ENCODE peak calls at places on chromosomes 13 and 19, in seven cellular contexts. M is colonic mucosa, Z is left ventricle myocardium inferior, H is spleen, X is tibial artery, U is IMR-90, N is thoracic aorta. G is an unnamed sample. For H3K4me1 and H3K27me3, the result is how much of the 10 kb centered on the place peaks cover.

GRCh38 chr13:73767191-73767741 is 366.9 kb downstream of the KLF12 start:
- DNase-seq in M (no peak), Z (no peak), H (no peak), X (no peak), U (peak), N (no peak), G (no peak)

GRCh38 chr19:32519023-32519422 is 62.0 kb upstream of the PDCD5 start:
- DNase-seq in M (no peak), Z (no peak), H (no peak), X (no peak), U (no peak), N (no peak), G (no peak)

GRCh38 chr13:106152047-106152446 is 383.4 kb downstream of the EFNB2 start:
- DNase-seq in M (peak), Z (no peak), H (no peak), X (no peak), U (no peak), N (no peak), G (no peak)

GRCh38 chr13:30577381-30577780 is 40.3 kb upstream of the USPL1 start:
- DNase-seq in M (no peak), Z (no peak), H (no peak), X (no peak), U (peak), N (no peak), G (peak)

GRCh38 chr19:46254776-46255175 is 25.2 kb downstream of the IGFL1 start:
- DNase-seq in M (no peak), Z (no peak), H (no peak), X (no peak), U (no peak), N (no peak), G (no peak)

GRCh38 chr19:14375582-14376291 is 5.5 kb upstream of the ADGRE5 start:
- DNase-seq in M (no peak), Z (peak), H (peak), X (peak), U (peak), N (no peak), G (peak)

GRCh38 chr13:76708138-76708537 is 178.1 kb downstream of the KCTD12 start:
- DNase-seq in M (no peak), Z (peak), H (no peak), X (no peak), U (no peak), N (no peak), G (no peak)

GRCh38 chr13:109595466-109595865 is 190.9 kb downstream of the IRS2 start:
- DNase-seq in M (no peak), Z (no peak), H (no peak), X (no peak), U (no peak), N (no peak), G (no peak)

GRCh38 chr19:16588089-16588823 is 16.0 kb upstream of the SLC35E1 start:
- DNase-seq in M (peak), Z (no peak), H (peak), X (no peak), U (peak), N (no peak), G (peak)

GRCh38 chr19:3073159-3073563 is 10.9 kb upstream of the TLE5 start:
- DNase-seq in M (peak), Z (no peak), H (no peak), X (no peak), U (peak), N (no peak), G (peak)

GRCh38 chr13:47133024-47133445 is 236.2 kb upstream of the HTR2A start:
- DNase-seq in M (no peak), Z (no peak), H (no peak), X (no peak), U (no peak), N (no peak), G (no peak)

GRCh38 chr13:19172007-19172646 is 9.5 kb downstream of the TUBA3C start:
- DNase-seq in M (no peak), Z (no peak), H (peak), X (no peak), U (no peak), N (no peak), G (no peak)

GRCh38 chr13:20121154-20121515 is 39.7 kb downstream of the GJA3 start:
- DNase-seq in M (no peak), Z (no peak), H (no peak), X (no peak), U (no peak), N (no peak), G (no peak)

GRCh38 chr13:31204592-31204991 is 4.8 kb downstream of the B3GLCT start:
- DNase-seq in M (no peak), Z (no peak), H (no peak), X (no peak), U (peak), N (no peak), G (no peak)

GRCh38 chr19:56725829-56726424 is 54.4 kb upstream of the ZNF835 start:
- DNase-seq in M (no peak), Z (no peak), H (no peak), X (no peak), U (no peak), N (no peak), G (no peak)

GRCh38 chr13:99133230-99133629 is 67.4 kb upstream of the UBAC2 start:
- DNase-seq in M (no peak), Z (no peak), H (no peak), X (no peak), U (no peak), N (no peak), G (no peak)

GRCh38 chr19:15371786-15372380 is 7.7 kb downstream of the AKAP8 start:
- DNase-seq in M (no peak), Z (no peak), H (peak), X (no peak), U (no peak), N (no peak), G (no peak)

GRCh38 chr13:79628463-79628862 is 147.5 kb downstream of the NDFIP2 start:
- DNase-seq in M (no peak), Z (no peak), H (no peak), X (no peak), U (no peak), N (no peak), G (no peak)

GRCh38 chr13:50844181-50844875 is 836 bp upstream of the DLEU7 start:
- DNase-seq in M (no peak), Z (no peak), H (no peak), X (no peak), U (no peak), N (no peak), G (no peak)

GRCh38 chr13:44758595-44759221 is 182.6 kb upstream of the TSC22D1 start:
- DNase-seq in M (peak), Z (no peak), H (no peak), X (no peak), U (peak), N (no peak), G (no peak)

GRCh38 chr19:47255947-47256687 is at the start of gene CCDC9:
- DNase-seq in M (peak), Z (peak), H (peak), X (peak), U (peak), N (peak), G (peak)

GRCh38 chr13:109813663-109814062 is 27.3 kb upstream of the IRS2 start:
- DNase-seq in M (no peak), Z (no peak), H (no peak), X (no peak), U (no peak), N (no peak), G (no peak)

GRCh38 chr19:49017666-49018351 is 918 bp upstream of the LHB start:
- DNase-seq in M (peak), Z (peak), H (peak), X (peak), U (peak), N (no peak), G (peak)

GRCh38 chr19:3403489-3404323 is 37.3 kb downstream of the NFIC start:
- DNase-seq in M (peak), Z (peak), H (peak), X (peak), U (peak), N (peak), G (peak)

GRCh38 chr13:110593430-110594130 is 21.8 kb upstream of the NAXD start:
- DNase-seq in M (no peak), Z (no peak), H (no peak), X (no peak), U (peak), N (no peak), G (no peak)

GRCh38 chr13:43132911-43133310 is 109.5 kb downstream of the DNAJC15 start:
- DNase-seq in M (no peak), Z (no peak), H (no peak), X (no peak), U (no peak), N (no peak), G (no peak)

GRCh38 chr13:98416408-98416807 is 160.5 kb downstream of the STK24 start:
- DNase-seq in M (peak), Z (no peak), H (no peak), X (no peak), U (no peak), N (no peak), G (no peak)

GRCh38 chr19:3765121-3765520 is 2.6 kb downstream of the MRPL54 start:
- DNase-seq in M (no peak), Z (no peak), H (no peak), X (no peak), U (no peak), N (no peak), G (no peak)

GRCh38 chr13:31930901-31931522 is 100.6 kb upstream of the FRY start:
- DNase-seq in M (no peak), Z (no peak), H (no peak), X (no peak), U (no peak), N (no peak), G (no peak)

GRCh38 chr13:58032676-58033440 is 401.3 kb downstream of the PCDH17 start:
- DNase-seq in M (no peak), Z (no peak), H (no peak), X (no peak), U (no peak), N (no peak), G (no peak)

GRCh38 chr13:33015791-33016323 is 366 bp upstream of the KL start:
- DNase-seq in M (peak), Z (peak), H (peak), X (no peak), U (no peak), N (no peak), G (no peak)

GRCh38 chr19:3798137-3798536 is 12.0 kb upstream of the MATK start:
- DNase-seq in M (no peak), Z (no peak), H (no peak), X (no peak), U (no peak), N (no peak), G (no peak)

GRCh38 chr13:46354143-46355087 is 32.6 kb downstream of the RUBCNL start:
- DNase-seq in M (no peak), Z (no peak), H (no peak), X (no peak), U (peak), N (no peak), G (no peak)

GRCh38 chr13:80871481-80871880 is 530.6 kb upstream of the SPRY2 start:
- DNase-seq in M (no peak), Z (no peak), H (no peak), X (no peak), U (no peak), N (no peak), G (no peak)

DNA sequence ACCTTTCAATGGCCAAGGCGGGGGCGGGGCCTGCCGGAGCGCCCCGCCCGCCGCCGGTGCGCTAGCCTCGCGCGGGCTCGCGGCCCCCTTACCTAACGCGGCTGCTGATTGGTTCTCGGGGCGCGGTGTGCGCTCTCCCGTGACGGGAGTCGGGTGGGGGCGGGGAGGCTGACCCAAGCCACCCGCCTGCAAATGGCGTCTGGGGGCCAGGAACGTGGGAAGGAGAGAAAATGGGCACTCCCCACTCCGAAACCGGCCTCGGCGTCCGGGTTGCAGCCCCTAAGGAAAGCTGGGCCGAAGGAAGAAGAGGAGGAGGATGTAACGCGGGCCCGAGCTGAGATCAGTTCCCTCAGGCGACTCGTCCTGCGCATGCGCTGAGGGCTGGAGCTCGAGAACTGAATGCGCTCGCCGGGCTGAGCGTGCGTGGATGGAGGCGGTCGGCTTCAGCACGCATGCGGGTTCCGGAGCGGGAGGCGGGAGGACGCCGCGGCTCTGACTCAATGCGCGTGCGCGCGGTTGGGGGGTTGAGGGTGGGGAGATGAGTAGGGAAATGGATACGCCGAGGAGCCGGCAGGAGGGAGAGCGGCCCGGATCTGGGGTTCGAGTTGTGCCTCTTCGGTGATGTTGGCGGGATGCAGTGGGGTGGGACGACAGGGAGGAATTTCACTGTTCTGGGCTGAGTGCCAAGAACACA is at the start of gene SMG9:
- DNase-seq in M (peak), Z (peak), H (peak), X (peak), U (peak), N (peak), G (peak)
- H3K4me1 ChIP-seq in M (under half), Z (under half), H (half or more), X (under half), U (under half), N (under half), G (under half)

GRCh38 chr19:58228584-58229254 is at the start of gene ZNF544:
- DNase-seq in M (peak), Z (peak), H (peak), X (peak), U (peak), N (peak), G (peak)

GRCh38 chr19:58227964-58228583 is 640 bp upstream of the ZNF544 start:
- DNase-seq in M (no peak), Z (no peak), H (no peak), X (no peak), U (no peak), N (no peak), G (no peak)

GRCh38 chr19:58229255-58229639 is 533 bp downstream of the ZNF544 start:
- DNase-seq in M (no peak), Z (no peak), H (no peak), X (no peak), U (peak), N (no peak), G (no peak)
- TF ChIP-seq CTCF in M (no peak), Z (no peak), H (no peak), X (no peak), U (peak), N (no peak), G (no peak)

DNA sequence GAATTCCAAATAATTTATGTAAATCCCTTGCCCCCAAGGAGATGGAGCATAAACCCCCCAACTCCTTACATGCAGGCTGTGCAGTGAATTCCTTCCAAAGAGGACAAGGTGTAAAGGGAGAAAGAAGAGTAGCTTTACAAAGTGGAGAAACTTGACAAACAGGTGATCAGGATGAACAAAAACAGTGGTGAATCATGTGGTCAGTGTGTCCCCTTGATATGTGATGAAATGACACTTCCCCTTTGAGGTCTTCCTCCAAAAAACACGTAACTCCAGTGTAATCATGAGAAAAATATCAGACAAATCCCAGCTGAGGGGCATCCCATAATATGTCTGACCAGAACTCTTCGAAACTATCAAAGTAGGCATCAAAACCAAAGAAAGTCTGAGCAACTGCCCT is 29.5 kb upstream of the AKT2 start:
- DNase-seq in M (no peak), Z (no peak), H (no peak), X (no peak), U (no peak), N (no peak), G (no peak)
- H3K27me3 ChIP-seq in M (under half), Z (under half), H (under half), X (under half), U (under half), N (under half), G (under half)

GRCh38 chr13:49304356-49304755 is 56.6 kb downstream of the CDADC1 start:
- DNase-seq in M (no peak), Z (no peak), H (no peak), X (no peak), U (no peak), N (no peak), G (no peak)

GRCh38 chr13:49303533-49304252 is 56.0 kb downstream of the CDADC1 start:
- DNase-seq in M (no peak), Z (no peak), H (peak), X (peak), U (no peak), N (no peak), G (no peak)

GRCh38 chr13:49300716-49301589 is 53.2 kb downstream of the CDADC1 start:
- DNase-seq in M (peak), Z (no peak), H (peak), X (peak), U (peak), N (no peak), G (peak)

GRCh38 chr13:49302817-49303216 is 55.1 kb downstream of the CDADC1 start:
- DNase-seq in M (no peak), Z (no peak), H (no peak), X (no peak), U (no peak), N (no peak), G (no peak)

DNA sequence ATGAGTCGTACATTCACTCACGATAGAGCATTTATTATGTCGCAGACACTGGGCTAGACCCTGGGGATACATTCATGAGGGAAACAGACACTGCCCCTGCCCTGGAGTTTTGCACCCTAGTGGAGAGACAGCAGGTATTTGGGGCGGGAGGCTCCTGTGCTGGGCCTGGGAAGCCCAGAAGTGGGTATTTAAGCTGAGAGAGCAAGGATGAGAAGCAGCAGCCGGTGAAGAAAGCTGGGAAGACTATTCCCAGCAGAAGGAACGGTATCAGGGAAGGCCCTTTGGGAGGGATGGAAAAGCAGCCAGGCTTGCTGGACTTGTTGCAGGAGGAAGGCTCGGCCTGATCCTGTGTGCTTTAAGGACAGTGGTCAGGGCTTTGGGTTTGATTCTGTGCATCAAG is 54.5 kb downstream of the CDADC1 start:
- DNase-seq in M (no peak), Z (no peak), H (no peak), X (no peak), U (no peak), N (no peak), G (no peak)
- H3K4me1 ChIP-seq in M (under half), Z (under half), H (under half), X (under half), U (under half), N (under half), G (under half)

GRCh38 chr19:51131780-51132680 is 7.3 kb downstream of the SIGLEC9 start:
- DNase-seq in M (peak), Z (peak), H (peak), X (no peak), U (peak), N (no peak), G (no peak)
- TF ChIP-seq CTCF in M (no peak), Z (peak), H (no peak), X (no peak), U (no peak), N (no peak), G (no peak)

GRCh38 chr13:25378528-25378927 is 6.8 kb downstream of the ATP8A2 start:
- DNase-seq in M (no peak), Z (no peak), H (no peak), X (no peak), U (no peak), N (no peak), G (no peak)

GRCh38 chr13:25377244-25377962 is 5.6 kb downstream of the ATP8A2 start:
- DNase-seq in M (no peak), Z (no peak), H (no peak), X (no peak), U (no peak), N (no peak), G (no peak)

GRCh38 chr13:25372275-25373081 is 704 bp downstream of the ATP8A2 start:
- DNase-seq in M (no peak), Z (no peak), H (no peak), X (no peak), U (no peak), N (no peak), G (no peak)

GRCh38 chr13:25371608-25372274 is at the start of gene ATP8A2:
- DNase-seq in M (no peak), Z (no peak), H (no peak), X (no peak), U (no peak), N (no peak), G (no peak)

GRCh38 chr13:25375727-25376358 is 4.1 kb downstream of the ATP8A2 start:
- DNase-seq in M (peak), Z (no peak), H (no peak), X (no peak), U (peak), N (no peak), G (no peak)
- H3K27me3 ChIP-seq in M (under half), Z (half or more), H (under half), X (half or more), U (under half), N (under half), G (under half)